ENCODE peak calls at places on chromosomes 12 and 14, in six cellular contexts. N is activated CD4-positive, CD25-positive, alpha-beta regulatory T cell treated with anti-CD3 and anti-CD28 coated beads, Interleukin-2, amount 50 U/mL, for 16 hours; V is lung; J is NCI-H1105 treated with DMSO at 0.1 percent for 48 hours; S is T-helper 17 cell; B is NCI-H748 treated with DMSO at 0.1 percent for 48 hours. D is an unnamed sample.

GRCh38 chr14:21300892-21301291 is 21.0 kb downstream of the RPGRIP1 start:
- DNase-seq in N (no peak), V (no peak), J (peak), S (peak), B (peak), D (no peak)

GRCh38 chr14:102317564-102318248 is 1.8 kb upstream of the ZNF839 start:
- DNase-seq in N (no peak), V (no peak), J (peak), S (no peak), B (peak), D (no peak)

GRCh38 chr14:75648066-75648838 is 12.4 kb downstream of the ERG28 start:
- DNase-seq in N (no peak), V (peak), J (no peak), S (no peak), B (no peak), D (peak)

GRCh38 chr12:14810953-14811483 is 3.0 kb downstream of the SMCO3 start:
- DNase-seq in N (no peak), V (no peak), J (peak), S (no peak), B (no peak), D (no peak)

GRCh38 chr12:27981874-27982273 is 9.3 kb upstream of the PTHLH start:
- DNase-seq in N (no peak), V (no peak), J (no peak), S (no peak), B (no peak), D (peak)

GRCh38 chr14:100004392-100004791 is 60.8 kb upstream of the EVL start:
- DNase-seq in N (no peak), V (no peak), J (no peak), S (no peak), B (no peak), D (no peak)

GRCh38 chr12:99983721-99984258 is 946 bp downstream of the ANKS1B start:
- DNase-seq in N (no peak), V (no peak), J (peak), S (no peak), B (peak), D (no peak)

GRCh38 chr14:73239463-73240241 is 2.3 kb downstream of the PAPLN start:
- DNase-seq in N (no peak), V (no peak), J (no peak), S (no peak), B (no peak), D (no peak)

GRCh38 chr12:46154221-46154975 is 114.4 kb downstream of the SLC38A1 start:
- DNase-seq in N (no peak), V (no peak), J (no peak), S (no peak), B (no peak), D (no peak)

GRCh38 chr14:88463318-88463717 is 77.9 kb downstream of the SPATA7 start:
- DNase-seq in N (no peak), V (no peak), J (no peak), S (no peak), B (no peak), D (no peak)

GRCh38 chr14:91866061-91866460 is 1.3 kb downstream of the TC2N start:
- DNase-seq in N (no peak), V (no peak), J (no peak), S (no peak), B (no peak), D (no peak)